ENCODE peak calls at places on chromosome 12, in five cellular contexts. One of them, this sample, is unnamed.

GRCh38 chr12:13499008-13499407 is 302.5 kb downstream of the EMP1 start:
- DNase-seq in ascending aorta: no peak
- DNase-seq in activated B cell treated with CpG ODN at 0.5 μM for 24 hours: no peak
- DNase-seq in astrocyte of the cerebellum: no peak
- DNase-seq in fibroblast of mammary gland: no peak
- DNase-seq in this sample: no peak

GRCh38 chr12:121611306-121611705 is 15.0 kb upstream of the ORAI1 start:
- DNase-seq in ascending aorta: no peak
- DNase-seq in fibroblast of mammary gland: no peak
- DNase-seq in astrocyte of the cerebellum: no peak
- DNase-seq in activated B cell treated with CpG ODN at 0.5 μM for 24 hours: no peak
- DNase-seq in this sample: no peak

GRCh38 chr12:69019910-69020309 is 86.9 kb upstream of the CPM start:
- DNase-seq in activated B cell treated with CpG ODN at 0.5 μM for 24 hours: no peak
- DNase-seq in fibroblast of mammary gland: no peak
- DNase-seq in astrocyte of the cerebellum: no peak
- DNase-seq in ascending aorta: no peak
- DNase-seq in this sample: no peak

GRCh38 chr12:11892065-11892391 is 178.7 kb upstream of the BCL2L14 start:
- DNase-seq in fibroblast of mammary gland: no peak
- DNase-seq in activated B cell treated with CpG ODN at 0.5 μM for 24 hours: no peak
- DNase-seq in astrocyte of the cerebellum: no peak
- DNase-seq in ascending aorta: no peak
- DNase-seq in this sample: no peak

GRCh38 chr12:52209321-52209720 is 17.5 kb upstream of the KRT80 start:
- DNase-seq in ascending aorta: peak; percentile 6
- DNase-seq in astrocyte of the cerebellum: no peak
- DNase-seq in fibroblast of mammary gland: no peak
- DNase-seq in activated B cell treated with CpG ODN at 0.5 μM for 24 hours: no peak
- DNase-seq in this sample: no peak

GRCh38 chr12:90280564-90281058 is 572.0 kb upstream of the ATP2B1 start:
- DNase-seq in activated B cell treated with CpG ODN at 0.5 μM for 24 hours: no peak
- DNase-seq in ascending aorta: no peak
- DNase-seq in astrocyte of the cerebellum: peak; percentile 70
- DNase-seq in fibroblast of mammary gland: peak; percentile 69
- DNase-seq in this sample: no peak

GRCh38 chr12:126156806-126157574 is 1091.8 kb downstream of the AACS start:
- DNase-seq in ascending aorta: no peak
- DNase-seq in activated B cell treated with CpG ODN at 0.5 μM for 24 hours: no peak
- DNase-seq in astrocyte of the cerebellum: no peak
- DNase-seq in fibroblast of mammary gland: no peak
- DNase-seq in this sample: no peak

GRCh38 chr12:108642269-108642870 is 8.7 kb upstream of the SELPLG start:
- DNase-seq in fibroblast of mammary gland: no peak
- DNase-seq in ascending aorta: no peak
- DNase-seq in activated B cell treated with CpG ODN at 0.5 μM for 24 hours: no peak
- DNase-seq in astrocyte of the cerebellum: no peak
- DNase-seq in this sample: no peak

GRCh38 chr12:21276826-21277225 is 57.9 kb downstream of the SLCO1A2 start:
- DNase-seq in activated B cell treated with CpG ODN at 0.5 μM for 24 hours: no peak
- DNase-seq in fibroblast of mammary gland: no peak
- DNase-seq in astrocyte of the cerebellum: no peak
- DNase-seq in ascending aorta: no peak
- DNase-seq in this sample: no peak

GRCh38 chr12:43599708-43600107 is 47.7 kb upstream of the ADAMTS20 start:
- DNase-seq in fibroblast of mammary gland: no peak
- DNase-seq in activated B cell treated with CpG ODN at 0.5 μM for 24 hours: no peak
- DNase-seq in astrocyte of the cerebellum: no peak
- DNase-seq in ascending aorta: no peak
- DNase-seq in this sample: no peak

GRCh38 chr12:75208851-75209781 is 523 bp downstream of the KCNC2 start:
- DNase-seq in fibroblast of mammary gland: peak; percentile 21
- DNase-seq in activated B cell treated with CpG ODN at 0.5 μM for 24 hours: no peak
- DNase-seq in ascending aorta: no peak
- DNase-seq in astrocyte of the cerebellum: peak; percentile 26
- DNase-seq in this sample: peak; percentile 60

GRCh38 chr12:75542942-75543341 is 31.5 kb upstream of the KRR1 start:
- DNase-seq in astrocyte of the cerebellum: no peak
- DNase-seq in activated B cell treated with CpG ODN at 0.5 μM for 24 hours: no peak
- DNase-seq in ascending aorta: no peak
- DNase-seq in fibroblast of mammary gland: peak; percentile 31
- DNase-seq in this sample: no peak

GRCh38 chr12:5013206-5013830 is 30.4 kb upstream of the KCNA5 start:
- DNase-seq in astrocyte of the cerebellum: peak; percentile 81
- DNase-seq in fibroblast of mammary gland: peak; percentile 71
- DNase-seq in activated B cell treated with CpG ODN at 0.5 μM for 24 hours: no peak
- DNase-seq in ascending aorta: no peak
- DNase-seq in this sample: no peak

GRCh38 chr12:12070674-12071661 is at the start of gene BCL2L14:
- DNase-seq in ascending aorta: no peak
- DNase-seq in activated B cell treated with CpG ODN at 0.5 μM for 24 hours: no peak
- DNase-seq in astrocyte of the cerebellum: no peak
- DNase-seq in fibroblast of mammary gland: no peak
- DNase-seq in this sample: no peak

GRCh38 chr12:79023261-79023660 is 158.7 kb downstream of the SYT1 start:
- DNase-seq in fibroblast of mammary gland: peak; percentile 45
- DNase-seq in activated B cell treated with CpG ODN at 0.5 μM for 24 hours: no peak
- DNase-seq in astrocyte of the cerebellum: no peak
- DNase-seq in ascending aorta: no peak
- DNase-seq in this sample: no peak

GRCh38 chr12:25194211-25194610 is 749 bp downstream of the DNAI7 start:
- DNase-seq in ascending aorta: no peak
- DNase-seq in activated B cell treated with CpG ODN at 0.5 μM for 24 hours: no peak
- DNase-seq in astrocyte of the cerebellum: no peak
- DNase-seq in fibroblast of mammary gland: no peak
- DNase-seq in this sample: no peak

GRCh38 chr12:75479963-75480461 is 543 bp upstream of the GLIPR1 start:
- DNase-seq in fibroblast of mammary gland: peak; percentile 71
- DNase-seq in activated B cell treated with CpG ODN at 0.5 μM for 24 hours: no peak
- DNase-seq in astrocyte of the cerebellum: peak; percentile 93
- DNase-seq in ascending aorta: no peak
- DNase-seq in this sample: no peak

GRCh38 chr12:65615091-65615490 is 209.2 kb upstream of the HMGA2 start:
- DNase-seq in astrocyte of the cerebellum: peak; percentile 84
- DNase-seq in activated B cell treated with CpG ODN at 0.5 μM for 24 hours: no peak
- DNase-seq in fibroblast of mammary gland: peak; percentile 97
- DNase-seq in ascending aorta: no peak
- DNase-seq in this sample: no peak

GRCh38 chr12:49093746-49094103 is 876 bp downstream of the DHH start:
- DNase-seq in fibroblast of mammary gland: no peak
- DNase-seq in activated B cell treated with CpG ODN at 0.5 μM for 24 hours: no peak
- DNase-seq in astrocyte of the cerebellum: no peak
- DNase-seq in ascending aorta: no peak
- DNase-seq in this sample: peak; percentile 20

GRCh38 chr12:117280019-117280680 is 81.3 kb downstream of the NOS1 start:
- DNase-seq in ascending aorta: no peak
- DNase-seq in astrocyte of the cerebellum: no peak
- DNase-seq in activated B cell treated with CpG ODN at 0.5 μM for 24 hours: no peak
- DNase-seq in fibroblast of mammary gland: no peak
- DNase-seq in this sample: no peak

GRCh38 chr12:62215506-62215905 is 44.7 kb upstream of the USP15 start:
- DNase-seq in fibroblast of mammary gland: no peak
- DNase-seq in activated B cell treated with CpG ODN at 0.5 μM for 24 hours: no peak
- DNase-seq in ascending aorta: no peak
- DNase-seq in astrocyte of the cerebellum: no peak
- DNase-seq in this sample: no peak

GRCh38 chr12:120649442-120650248 is 9.2 kb downstream of the CABP1 start:
- DNase-seq in activated B cell treated with CpG ODN at 0.5 μM for 24 hours: no peak
- DNase-seq in fibroblast of mammary gland: no peak
- DNase-seq in astrocyte of the cerebellum: no peak
- DNase-seq in ascending aorta: no peak
- DNase-seq in this sample: no peak

GRCh38 chr12:50633950-50634349 is 129.2 kb downstream of the DIP2B start:
- DNase-seq in astrocyte of the cerebellum: peak; percentile 74
- DNase-seq in ascending aorta: no peak
- DNase-seq in activated B cell treated with CpG ODN at 0.5 μM for 24 hours: no peak
- DNase-seq in fibroblast of mammary gland: peak; percentile 75
- DNase-seq in this sample: no peak

GRCh38 chr12:12032260-12032761 is 38.4 kb upstream of the BCL2L14 start:
- DNase-seq in activated B cell treated with CpG ODN at 0.5 μM for 24 hours: no peak
- DNase-seq in astrocyte of the cerebellum: no peak
- DNase-seq in fibroblast of mammary gland: no peak
- DNase-seq in ascending aorta: no peak
- DNase-seq in this sample: no peak

GRCh38 chr12:115455268-115455681 is 771.3 kb upstream of the TBX3 start:
- DNase-seq in fibroblast of mammary gland: no peak
- DNase-seq in activated B cell treated with CpG ODN at 0.5 μM for 24 hours: no peak
- DNase-seq in astrocyte of the cerebellum: no peak
- DNase-seq in ascending aorta: no peak
- DNase-seq in this sample: no peak

GRCh38 chr12:106248177-106248848 is 493 bp upstream of the CKAP4 start:
- DNase-seq in astrocyte of the cerebellum: no peak
- DNase-seq in ascending aorta: no peak
- DNase-seq in fibroblast of mammary gland: peak; percentile 82
- DNase-seq in activated B cell treated with CpG ODN at 0.5 μM for 24 hours: peak; percentile 51
- DNase-seq in this sample: no peak

GRCh38 chr12:12874014-12874413 is 17.3 kb upstream of the GPRC5A start:
- DNase-seq in fibroblast of mammary gland: no peak
- DNase-seq in astrocyte of the cerebellum: no peak
- DNase-seq in ascending aorta: no peak
- DNase-seq in activated B cell treated with CpG ODN at 0.5 μM for 24 hours: no peak
- DNase-seq in this sample: no peak

GRCh38 chr12:31016057-31016456 is 57.6 kb upstream of the DDX11 start:
- DNase-seq in fibroblast of mammary gland: no peak
- DNase-seq in activated B cell treated with CpG ODN at 0.5 μM for 24 hours: no peak
- DNase-seq in astrocyte of the cerebellum: no peak
- DNase-seq in ascending aorta: no peak
- DNase-seq in this sample: no peak

GRCh38 chr12:72547593-72547992 is 275.4 kb downstream of the TRHDE start:
- DNase-seq in ascending aorta: no peak
- DNase-seq in activated B cell treated with CpG ODN at 0.5 μM for 24 hours: no peak
- DNase-seq in fibroblast of mammary gland: peak; percentile 11
- DNase-seq in astrocyte of the cerebellum: peak; percentile 15
- DNase-seq in this sample: no peak

GRCh38 chr12:104304261-104305004 is 894 bp downstream of the EID3 start:
- DNase-seq in activated B cell treated with CpG ODN at 0.5 μM for 24 hours: no peak
- DNase-seq in astrocyte of the cerebellum: no peak
- DNase-seq in ascending aorta: no peak
- DNase-seq in fibroblast of mammary gland: no peak
- DNase-seq in this sample: no peak

GRCh38 chr12:104305349-104305748 is 1.8 kb downstream of the EID3 start:
- DNase-seq in astrocyte of the cerebellum: no peak
- DNase-seq in ascending aorta: no peak
- DNase-seq in activated B cell treated with CpG ODN at 0.5 μM for 24 hours: no peak
- DNase-seq in fibroblast of mammary gland: no peak
- DNase-seq in this sample: no peak

GRCh38 chr12:104306376-104306775 is 2.8 kb downstream of the EID3 start:
- DNase-seq in ascending aorta: no peak
- DNase-seq in fibroblast of mammary gland: no peak
- DNase-seq in activated B cell treated with CpG ODN at 0.5 μM for 24 hours: no peak
- DNase-seq in astrocyte of the cerebellum: no peak
- DNase-seq in this sample: no peak

GRCh38 chr12:104306943-104307654 is 3.6 kb downstream of the EID3 start:
- DNase-seq in ascending aorta: no peak
- DNase-seq in activated B cell treated with CpG ODN at 0.5 μM for 24 hours: no peak
- DNase-seq in fibroblast of mammary gland: no peak
- DNase-seq in astrocyte of the cerebellum: no peak
- DNase-seq in this sample: no peak

DNA sequence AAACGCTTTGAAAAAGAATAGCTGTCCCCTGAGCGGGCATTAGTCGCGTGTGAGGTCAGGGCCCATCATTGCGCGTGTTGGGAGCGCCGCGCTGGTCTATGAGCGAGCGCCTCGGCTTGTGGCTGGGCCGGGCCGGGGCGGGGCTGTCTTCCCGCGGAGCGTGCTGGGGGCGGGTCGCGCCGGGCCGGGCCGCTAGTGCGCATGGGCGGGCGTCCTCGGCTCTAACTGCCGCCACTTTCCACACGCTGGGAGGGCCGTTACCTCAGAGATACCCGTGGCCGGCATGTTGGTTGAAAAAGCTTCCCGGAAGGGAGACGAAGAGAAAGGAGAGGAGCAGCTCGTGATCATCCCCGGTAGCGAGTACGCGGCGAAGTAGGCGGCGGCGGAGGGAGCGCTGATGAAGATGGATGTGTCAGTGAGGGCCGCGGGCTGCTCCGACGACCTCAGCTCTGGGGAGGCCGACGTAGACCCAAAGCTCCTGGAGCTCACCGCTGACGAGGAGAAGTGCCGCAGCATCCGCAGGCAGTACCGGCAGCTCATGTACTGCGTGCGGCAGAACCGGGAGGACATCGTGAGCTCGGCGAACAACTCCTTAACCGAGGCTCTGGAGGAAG is at the start of gene EID3:
- DNase-seq in astrocyte of the cerebellum: no peak
- DNase-seq in activated B cell treated with CpG ODN at 0.5 μM for 24 hours: peak; percentile 88
- DNase-seq in fibroblast of mammary gland: peak; percentile 80
- DNase-seq in ascending aorta: peak; percentile 63
- DNase-seq in this sample: peak; percentile 55
- TF ChIP-seq CTCF in astrocyte of the cerebellum: no peak
- TF ChIP-seq CTCF in activated B cell treated with CpG ODN at 0.5 μM for 24 hours: no peak
- TF ChIP-seq CTCF in fibroblast of mammary gland: no peak
- TF ChIP-seq CTCF in ascending aorta: no peak
- TF ChIP-seq CTCF in this sample: no peak

DNA sequence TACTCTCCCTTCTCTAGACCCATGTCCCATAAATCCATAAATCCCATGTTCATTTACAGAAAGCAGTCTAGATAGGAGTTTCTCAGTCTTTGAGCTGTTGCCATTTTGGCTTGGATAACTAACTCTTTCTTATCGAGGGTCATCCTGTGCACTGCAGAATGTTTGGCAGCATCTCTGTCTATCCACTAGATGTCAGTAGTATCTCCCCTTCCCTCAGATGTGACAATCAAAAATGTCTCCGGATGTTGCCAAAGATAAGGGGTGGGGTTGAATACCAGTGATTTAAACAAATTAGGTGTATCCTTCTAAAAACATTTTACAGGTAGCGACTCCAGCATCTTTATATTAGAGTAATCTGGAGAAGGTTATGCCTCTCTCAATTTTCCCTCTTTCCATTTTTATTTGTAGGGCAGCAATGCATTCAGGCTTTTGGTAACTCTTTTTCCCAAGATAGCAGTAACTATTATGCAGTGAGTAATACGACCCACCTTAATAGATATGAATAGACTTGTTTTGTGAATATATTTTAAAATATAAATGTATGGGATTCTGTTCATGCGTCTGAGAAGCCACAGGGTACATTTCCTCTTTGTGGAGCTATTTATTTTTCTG is 100.7 kb downstream of the LRRK2 start:
- DNase-seq in astrocyte of the cerebellum: no peak
- DNase-seq in activated B cell treated with CpG ODN at 0.5 μM for 24 hours: no peak
- DNase-seq in fibroblast of mammary gland: peak; percentile 26
- DNase-seq in ascending aorta: no peak
- DNase-seq in this sample: no peak
- TF ChIP-seq CTCF in astrocyte of the cerebellum: peak; percentile 64
- TF ChIP-seq CTCF in activated B cell treated with CpG ODN at 0.5 μM for 24 hours: no peak
- TF ChIP-seq CTCF in fibroblast of mammary gland: peak; percentile 74
- TF ChIP-seq CTCF in ascending aorta: no peak
- TF ChIP-seq CTCF in this sample: peak; percentile 67

GRCh38 chr12:40375076-40375475 is 150.3 kb downstream of the LRRK2 start:
- DNase-seq in astrocyte of the cerebellum: no peak
- DNase-seq in fibroblast of mammary gland: peak; percentile 11
- DNase-seq in activated B cell treated with CpG ODN at 0.5 μM for 24 hours: no peak
- DNase-seq in ascending aorta: no peak
- DNase-seq in this sample: no peak
- TF ChIP-seq CTCF in astrocyte of the cerebellum: no peak
- TF ChIP-seq CTCF in fibroblast of mammary gland: peak; percentile 38
- TF ChIP-seq CTCF in activated B cell treated with CpG ODN at 0.5 μM for 24 hours: no peak
- TF ChIP-seq CTCF in ascending aorta: no peak
- TF ChIP-seq CTCF in this sample: peak; percentile 43

GRCh38 chr12:128259556-128260070 is 7.4 kb upstream of the TMEM132C start:
- DNase-seq in astrocyte of the cerebellum: no peak
- DNase-seq in fibroblast of mammary gland: peak; percentile 21
- DNase-seq in ascending aorta: no peak
- DNase-seq in activated B cell treated with CpG ODN at 0.5 μM for 24 hours: no peak
- DNase-seq in this sample: peak; percentile 64
- TF ChIP-seq CTCF in astrocyte of the cerebellum: peak; percentile 56
- TF ChIP-seq CTCF in fibroblast of mammary gland: peak; percentile 50
- TF ChIP-seq CTCF in ascending aorta: peak; percentile 42
- TF ChIP-seq CTCF in activated B cell treated with CpG ODN at 0.5 μM for 24 hours: no peak
- TF ChIP-seq CTCF in this sample: peak; percentile 93

GRCh38 chr12:114168061-114168460 is 201.9 kb upstream of the RBM19 start:
- DNase-seq in fibroblast of mammary gland: peak; percentile 80
- DNase-seq in ascending aorta: no peak
- DNase-seq in activated B cell treated with CpG ODN at 0.5 μM for 24 hours: no peak
- DNase-seq in astrocyte of the cerebellum: no peak
- DNase-seq in this sample: no peak
- TF ChIP-seq CTCF in fibroblast of mammary gland: no peak
- TF ChIP-seq CTCF in ascending aorta: no peak
- TF ChIP-seq CTCF in activated B cell treated with CpG ODN at 0.5 μM for 24 hours: no peak
- TF ChIP-seq CTCF in astrocyte of the cerebellum: no peak
- TF ChIP-seq CTCF in this sample: no peak